ENCODE peak calls at places on chromosome X, in eight cellular contexts. C is body of pancreas; W is endothelial cell of umbilical vein; Y is CD8-positive, alpha-beta memory T cell; B is CD4-positive, alpha-beta T cell; Q is ovary; V is left ventricle myocardium inferior; R is aorta. L is an unnamed sample.

GRCh38 chrX:105653891-105654290 is 168.4 kb upstream of the NRK start:
- DNase-seq in W (no peak), Y (no peak), R (no peak), B (no peak), Q (no peak), C (no peak), V (no peak), L (no peak)

GRCh38 chrX:48025561-48025960 is 18.8 kb downstream of the SPACA5 start:
- DNase-seq in B (peak), C (peak), W (peak), R (no peak), V (no peak), Q (peak), Y (no peak), L (no peak)

GRCh38 chrX:2342878-2343277 is 157.9 kb downstream of the DHRSX start:
- DNase-seq in Y (no peak), V (no peak), Q (no peak), B (no peak), C (no peak), R (no peak), W (no peak), L (no peak)

GRCh38 chrX:136457303-136457917 is 30.3 kb upstream of the BRS3 start:
- DNase-seq in B (no peak), C (no peak), W (no peak), V (no peak), Q (no peak), R (no peak), Y (no peak), L (no peak)

GRCh38 chrX:20063153-20063552 is 53.6 kb downstream of the MAP7D2 start:
- DNase-seq in Q (no peak), C (no peak), B (no peak), V (no peak), W (no peak), Y (no peak), R (no peak), L (no peak)

GRCh38 chrX:81215685-81216084 is 13.8 kb downstream of the SH3BGRL start:
- DNase-seq in V (no peak), W (no peak), B (no peak), C (no peak), Q (no peak), R (no peak), Y (no peak), L (no peak)

GRCh38 chrX:67607436-67607835 is 63.6 kb downstream of the AR start:
- DNase-seq in C (no peak), W (no peak), Y (no peak), V (no peak), B (no peak), Q (no peak), R (no peak), L (no peak)

GRCh38 chrX:39677585-39677984 is 420.2 kb downstream of the BCOR start:
- DNase-seq in Y (no peak), Q (no peak), B (no peak), R (no peak), C (no peak), V (no peak), W (no peak), L (no peak)

GRCh38 chrX:76555816-76556215 is 128.3 kb downstream of the MAGEE1 start:
- DNase-seq in R (no peak), Y (no peak), W (peak), V (no peak), C (no peak), Q (no peak), B (no peak), L (no peak)

GRCh38 chrX:40131644-40132376 is 34.1 kb upstream of the BCOR start:
- DNase-seq in W (no peak), C (no peak), V (no peak), Q (no peak), B (no peak), R (no peak), Y (no peak), L (no peak)

GRCh38 chrX:149074429-149074828 is 430.7 kb downstream of the IDS start:
- DNase-seq in V (peak), Q (peak), W (no peak), Y (no peak), R (no peak), C (peak), B (no peak), L (no peak)

GRCh38 chrX:54452920-54453319 is 12.7 kb downstream of the TSR2 start:
- DNase-seq in W (no peak), Y (no peak), C (no peak), R (no peak), Q (no peak), B (no peak), V (no peak), L (no peak)

GRCh38 chrX:23737413-23737812 is 5.7 kb downstream of the ACOT9 start:
- DNase-seq in B (no peak), C (no peak), Y (no peak), V (no peak), W (no peak), R (no peak), Q (no peak), L (no peak)

GRCh38 chrX:389021-389441 is 2.3 kb upstream of the PPP2R3B start:
- DNase-seq in W (no peak), Y (no peak), R (no peak), Q (no peak), B (no peak), V (no peak), C (no peak), L (peak)

GRCh38 chrX:38484607-38485498 is 76.5 kb upstream of the TSPAN7 start:
- DNase-seq in V (no peak), Y (no peak), R (no peak), B (no peak), W (no peak), C (no peak), Q (no peak), L (no peak)

GRCh38 chrX:108347800-108348199 is 90.4 kb downstream of the COL4A6 start:
- DNase-seq in V (no peak), W (peak), R (no peak), Q (no peak), Y (no peak), C (no peak), B (no peak), L (no peak)

GRCh38 chrX:118254611-118255010 is 91.3 kb upstream of the WDR44 start:
- DNase-seq in C (peak), Q (peak), W (peak), Y (no peak), R (no peak), B (peak), V (no peak), L (peak)

GRCh38 chrX:49838374-49838773 is 9.3 kb downstream of the PAGE4 start:
- DNase-seq in C (peak), W (peak), Y (no peak), V (no peak), B (no peak), R (no peak), Q (no peak), L (no peak)

GRCh38 chrX:1534321-1535168 is 2.4 kb downstream of the P2RY8 start:
- DNase-seq in W (no peak), R (no peak), V (no peak), Y (peak), Q (no peak), C (no peak), B (no peak), L (no peak)

GRCh38 chrX:2540426-2540942 is 39.7 kb upstream of the DHRSX start:
- DNase-seq in W (no peak), Q (no peak), Y (no peak), R (no peak), V (no peak), B (no peak), C (no peak), L (no peak)

GRCh38 chrX:33014086-33014485 is 197.3 kb downstream of the DMD start:
- DNase-seq in Q (no peak), Y (no peak), C (no peak), B (no peak), W (no peak), R (no peak), V (no peak), L (no peak)

GRCh38 chrX:19846995-19847790 is 40.2 kb downstream of the SH3KBP1 start:
- DNase-seq in Q (peak), Y (no peak), B (no peak), V (peak), C (peak), W (peak), R (no peak), L (no peak)

GRCh38 chrX:108224727-108225455 is 133.3 kb downstream of the ATG4A start:
- DNase-seq in R (no peak), V (no peak), W (peak), B (no peak), C (peak), Y (no peak), Q (no peak), L (no peak)

DNA sequence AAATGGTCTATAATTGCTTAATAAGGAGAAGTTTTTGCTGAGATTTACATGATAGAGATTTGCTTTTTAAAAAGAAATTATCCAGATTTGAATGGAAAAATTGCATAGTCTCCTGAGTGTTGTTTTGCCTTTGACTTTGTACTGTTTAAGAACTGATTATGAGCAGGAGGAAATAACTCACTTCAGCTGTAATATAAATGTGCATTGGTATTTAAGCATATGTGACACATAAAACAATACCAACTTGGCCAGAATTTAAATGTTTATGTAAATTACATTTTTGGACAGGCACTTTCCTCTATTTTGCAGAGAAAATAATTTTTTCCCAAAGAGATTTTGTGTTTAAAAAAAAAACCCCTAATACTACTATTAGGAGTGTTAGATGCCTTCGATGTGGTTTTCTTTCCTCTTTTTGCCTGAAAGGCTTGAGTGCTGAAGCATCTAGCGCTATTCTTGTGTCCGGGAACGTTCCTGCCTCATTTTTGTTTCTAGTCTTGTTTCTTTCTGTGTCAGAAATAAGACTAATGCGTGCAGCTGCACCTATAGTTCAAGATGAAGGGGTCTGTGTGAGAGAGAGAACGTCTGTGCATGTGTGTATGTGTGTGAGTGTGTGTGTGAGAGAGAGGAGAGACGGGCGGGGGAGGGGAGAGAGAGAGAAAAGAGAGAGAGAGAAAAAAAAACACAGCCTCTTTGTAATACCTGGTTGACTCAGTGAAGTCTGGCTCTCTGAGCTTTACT is 60.8 kb downstream of the TBL1X start:
- DNase-seq in W (peak), V (no peak), Q (no peak), C (no peak), R (no peak), Y (no peak), B (no peak), L (no peak)
- H3K27ac ChIP-seq in W (no peak), V (no peak), Q (no peak), C (no peak), R (no peak), Y (no peak), B (no peak), L (no peak)

DNA sequence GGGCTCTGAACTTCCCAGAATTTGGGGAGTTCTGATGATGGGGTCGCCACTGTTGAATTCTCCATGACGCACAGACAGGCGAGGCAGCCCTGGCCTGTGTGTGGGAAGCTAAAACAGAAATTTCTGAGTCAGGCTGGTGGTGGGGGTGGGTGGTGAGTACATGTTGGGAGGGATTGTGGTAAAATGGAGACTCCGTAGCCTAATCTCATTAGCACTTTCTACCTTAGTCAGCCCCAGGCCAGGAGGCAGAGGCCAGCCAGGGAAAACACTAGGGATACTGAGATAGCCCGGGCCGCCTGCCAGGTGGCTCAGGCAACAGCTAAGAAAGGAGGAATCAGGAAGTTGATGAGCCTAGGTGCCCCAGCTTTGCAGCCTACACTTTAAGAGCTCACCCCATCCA is 39.3 kb upstream of the NHSL2 start:
- DNase-seq in Y (no peak), Q (no peak), R (no peak), C (no peak), B (no peak), V (no peak), W (no peak), L (no peak)
- H3K27ac ChIP-seq in Y (no peak), Q (no peak), R (no peak), C (no peak), B (no peak), V (no peak), W (no peak), L (no peak)

GRCh38 chrX:84044051-84044450 is 143.9 kb downstream of the RPS6KA6 start:
- DNase-seq in R (no peak), B (no peak), C (no peak), V (no peak), Q (no peak), W (no peak), Y (no peak), L (no peak)
- H3K27ac ChIP-seq in R (no peak), B (no peak), C (no peak), V (no peak), Q (no peak), W (no peak), Y (no peak), L (no peak)

GRCh38 chrX:155611302-155611701 is 1.4 kb downstream of the TMLHE start:
- DNase-seq in Q (no peak), V (no peak), R (no peak), W (peak), B (no peak), C (no peak), Y (no peak), L (no peak)
- H3K27ac ChIP-seq in Q (no peak), V (peak), R (no peak), W (peak), B (no peak), C (no peak), Y (peak), L (no peak)

GRCh38 chrX:51802917-51803688 is 59.9 kb downstream of the GSPT2 start:
- DNase-seq in C (peak), Q (peak), W (peak), Y (peak), V (peak), R (no peak), B (peak), L (peak)
- H3K27ac ChIP-seq in C (no peak), Q (no peak), W (no peak), Y (peak), V (peak), R (no peak), B (peak), L (peak)

GRCh38 chrX:74250574-74250973 is 53.4 kb upstream of the ZCCHC13 start:
- DNase-seq in B (no peak), C (no peak), R (no peak), W (no peak), Y (no peak), V (no peak), Q (no peak), L (no peak)
- H3K27ac ChIP-seq in B (no peak), C (no peak), R (no peak), W (peak), Y (no peak), V (peak), Q (no peak), L (peak)

DNA sequence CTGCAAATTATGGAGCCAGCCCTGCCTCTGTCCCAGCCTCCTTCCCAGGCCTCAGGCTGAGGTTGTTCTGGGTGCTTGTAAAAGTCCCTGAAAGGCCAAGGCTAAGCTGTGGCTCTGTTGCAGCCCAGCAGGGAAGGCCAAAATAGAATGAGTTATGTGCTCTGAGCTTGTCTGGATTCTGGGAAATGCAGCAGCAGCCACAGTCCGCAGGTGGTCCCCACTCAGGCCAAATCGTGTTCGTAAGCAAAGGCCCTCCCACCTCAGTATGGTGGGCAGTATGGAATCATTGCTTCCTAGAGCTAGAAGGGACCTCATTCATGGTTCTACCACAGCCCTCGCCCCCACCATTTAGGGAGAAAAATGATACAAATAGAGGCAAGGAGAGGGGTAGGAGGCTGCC is 4.7 kb upstream of the TCEAL1 start:
- DNase-seq in Y (no peak), B (no peak), R (no peak), V (no peak), Q (peak), C (no peak), W (no peak), L (no peak)
- H3K27ac ChIP-seq in Y (no peak), B (no peak), R (no peak), V (peak), Q (peak), C (no peak), W (no peak), L (no peak)

GRCh38 chrX:13000311-13000811 is 25.5 kb downstream of the TMSB4X start:
- DNase-seq in R (no peak), W (no peak), Q (no peak), C (no peak), V (no peak), Y (no peak), B (no peak), L (no peak)
- H3K27ac ChIP-seq in R (no peak), W (no peak), Q (no peak), C (no peak), V (peak), Y (peak), B (peak), L (peak)

DNA sequence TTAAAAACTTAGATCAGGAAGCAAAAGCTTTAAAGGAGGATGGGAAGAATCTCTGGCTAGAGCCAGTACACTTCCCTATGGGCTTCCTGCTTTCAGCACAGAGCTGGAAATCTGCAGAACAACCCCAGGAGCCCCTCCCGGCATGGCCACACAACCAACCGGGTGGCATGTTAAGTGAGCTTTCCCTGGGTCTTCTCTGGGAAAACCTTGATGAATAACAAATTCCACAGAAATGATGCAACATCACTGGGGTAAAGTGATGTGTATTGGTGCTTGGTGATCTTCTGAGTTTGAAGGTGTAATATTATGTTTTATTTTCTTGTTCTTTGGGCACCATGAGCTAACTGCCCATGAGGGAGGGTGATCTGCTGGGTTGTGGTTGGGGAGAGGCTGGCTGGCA is 22.1 kb downstream of the NHS start:
- DNase-seq in Q (no peak), Y (no peak), V (no peak), W (no peak), B (no peak), R (no peak), C (no peak), L (no peak)
- H3K27ac ChIP-seq in Q (no peak), Y (no peak), V (no peak), W (no peak), B (no peak), R (no peak), C (no peak), L (no peak)

L was measured in caudate nucleus.